ENCODE peak calls at places on chromosomes 7 and 10, in four cellular contexts. R is tibial artery, Z is astrocyte, S is IMR-90. J is an unnamed sample.

GRCh38 chr10:9009505-9009904 is 955.0 kb downstream of the GATA3 start:
- DNase-seq in R (no peak), Z (peak), S (no peak), J (no peak)

GRCh38 chr7:40717242-40717641 is 582.4 kb downstream of the SUGCT start:
- DNase-seq in S (peak), Z (peak), R (peak), J (peak)

GRCh38 chr7:19249281-19249680 is 104.1 kb upstream of the FERD3L start:
- DNase-seq in S (no peak), R (no peak), Z (peak), J (no peak)

GRCh38 chr7:73703985-73704639 is 15.4 kb downstream of the STX1A start:
- DNase-seq in R (no peak), S (peak), Z (no peak), J (peak)

GRCh38 chr7:112182749-112183148 is 23.4 kb downstream of the DOCK4 start:
- DNase-seq in S (no peak), Z (no peak), R (no peak), J (no peak)

GRCh38 chr7:47479821-47480575 is 101.9 kb downstream of the TNS3 start:
- DNase-seq in S (no peak), R (no peak), Z (no peak), J (no peak)

GRCh38 chr7:159207398-159207797 is 62.7 kb upstream of the VIPR2 start:
- DNase-seq in R (no peak), S (no peak), Z (no peak), J (no peak)

GRCh38 chr10:68550747-68551411 is 9.3 kb upstream of the TET1 start:
- DNase-seq in Z (peak), R (peak), S (peak), J (no peak)

GRCh38 chr10:93806882-93807281 is 49.1 kb downstream of the LGI1 start:
- DNase-seq in R (no peak), S (no peak), Z (peak), J (no peak)

GRCh38 chr7:122316467-122317394 is 12.2 kb upstream of the FEZF1 start:
- DNase-seq in R (no peak), Z (no peak), S (no peak), J (no peak)

GRCh38 chr7:39946693-39947092 is 3.4 kb upstream of the CDK13 start:
- DNase-seq in Z (no peak), R (no peak), S (no peak), J (no peak)

GRCh38 chr7:82044497-82045080 is 274.7 kb upstream of the HGF start:
- DNase-seq in S (peak), Z (peak), R (peak), J (no peak)

GRCh38 chr7:29538322-29538874 is 25.2 kb upstream of the PRR15 start:
- DNase-seq in S (no peak), Z (no peak), R (no peak), J (no peak)

GRCh38 chr10:79021948-79022499 is 46.7 kb upstream of the ZMIZ1 start:
- DNase-seq in S (no peak), Z (no peak), R (no peak), J (peak)

GRCh38 chr10:77907900-77908717 is 18.4 kb downstream of the DLG5 start:
- DNase-seq in S (no peak), Z (no peak), R (no peak), J (no peak)

GRCh38 chr10:8361510-8361844 is 307.0 kb downstream of the GATA3 start:
- DNase-seq in Z (no peak), S (no peak), R (no peak), J (no peak)

GRCh38 chr7:84701524-84702306 is 485.1 kb downstream of the SEMA3D start:
- DNase-seq in R (no peak), Z (peak), S (peak), J (no peak)

GRCh38 chr7:151795168-151795754 is 81.7 kb downstream of the PRKAG2 start:
- DNase-seq in S (no peak), Z (no peak), R (no peak), J (no peak)

GRCh38 chr10:71749396-71749795 is 23.9 kb downstream of the VSIR start:
- DNase-seq in S (no peak), Z (no peak), R (no peak), J (no peak)

GRCh38 chr7:75943864-75944263 is 28.9 kb downstream of the POR start:
- DNase-seq in R (no peak), Z (no peak), S (peak), J (no peak)

GRCh38 chr7:80095545-80095944 is 39.1 kb upstream of the GNAI1 start:
- DNase-seq in Z (no peak), S (peak), R (no peak), J (no peak)

GRCh38 chr10:60125928-60126327 is 219.6 kb upstream of the CCDC6 start:
- DNase-seq in S (no peak), Z (no peak), R (no peak), J (no peak)

GRCh38 chr7:90461216-90461615 is 8.2 kb upstream of the PTTG1IP2 start:
- DNase-seq in Z (no peak), R (no peak), S (peak), J (no peak)

GRCh38 chr10:109894516-109894915 is 28.8 kb downstream of the XPNPEP1 start:
- DNase-seq in S (peak), Z (peak), R (peak), J (peak)

GRCh38 chr10:6866757-6867156 is 286.7 kb upstream of the PRKCQ start:
- DNase-seq in Z (no peak), R (no peak), S (no peak), J (no peak)

GRCh38 chr10:15744217-15744865 is 24.6 kb upstream of the ITGA8 start:
- DNase-seq in Z (no peak), R (peak), S (peak), J (no peak)

GRCh38 chr10:57624856-57625592 is 642.7 kb downstream of the IPMK start:
- DNase-seq in R (no peak), Z (no peak), S (no peak), J (no peak)

GRCh38 chr10:61589547-61590243 is 73.0 kb upstream of the CABCOCO1 start:
- DNase-seq in R (no peak), Z (no peak), S (peak), J (no peak)

GRCh38 chr7:84145892-84146291 is 48.7 kb downstream of the SEMA3A start:
- DNase-seq in Z (no peak), R (no peak), S (no peak), J (no peak)

GRCh38 chr10:49512121-49512809 is 26.7 kb downstream of the ERCC6 start:
- DNase-seq in R (no peak), S (peak), Z (peak), J (no peak)

GRCh38 chr7:158829021-158829341 is 328 bp downstream of the ESYT2 start:
- DNase-seq in R (peak), S (peak), Z (peak), J (peak)

GRCh38 chr10:28768227-28768626 is 90.9 kb downstream of the BAMBI start:
- DNase-seq in Z (no peak), S (no peak), R (no peak), J (no peak)
- H3K4me3 ChIP-seq in Z (no peak), S (no peak), R (no peak), J (no peak)

DNA sequence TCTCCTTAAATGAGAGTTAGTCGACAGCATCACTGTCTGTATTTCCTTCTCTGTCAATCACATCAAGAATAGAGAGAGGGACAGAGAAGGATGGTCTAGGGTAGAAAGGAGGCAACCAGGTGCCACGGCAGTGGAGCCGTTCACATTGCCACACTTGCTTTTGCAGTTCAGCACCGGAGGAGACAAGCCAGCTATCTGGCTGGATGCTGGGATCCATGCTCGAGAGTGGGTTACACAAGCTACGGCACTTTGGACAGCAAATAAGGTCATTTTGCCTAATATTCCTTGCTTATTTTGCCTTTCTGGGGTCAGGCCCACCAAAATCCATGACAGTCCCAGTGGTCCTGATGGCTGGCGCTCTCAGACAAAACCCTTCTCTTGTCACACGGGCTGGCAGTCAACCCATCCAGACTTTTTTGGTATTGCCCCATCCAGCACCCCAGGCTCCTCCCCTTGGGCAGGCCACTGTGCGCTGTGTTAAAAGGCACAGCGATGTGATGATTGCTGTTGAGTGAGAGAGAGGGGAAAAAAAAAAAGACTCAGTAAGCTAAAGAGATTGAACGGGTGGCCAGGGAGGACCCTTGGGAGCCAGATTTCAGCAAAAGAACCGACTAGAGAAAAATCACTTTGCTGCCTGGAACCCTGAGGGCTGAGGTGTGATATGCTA is 8.5 kb downstream of the CPA2 start:
- DNase-seq in S (no peak), R (no peak), Z (peak), J (no peak)
- H3K27ac ChIP-seq in S (no peak), R (peak), Z (no peak), J (no peak)

DNA sequence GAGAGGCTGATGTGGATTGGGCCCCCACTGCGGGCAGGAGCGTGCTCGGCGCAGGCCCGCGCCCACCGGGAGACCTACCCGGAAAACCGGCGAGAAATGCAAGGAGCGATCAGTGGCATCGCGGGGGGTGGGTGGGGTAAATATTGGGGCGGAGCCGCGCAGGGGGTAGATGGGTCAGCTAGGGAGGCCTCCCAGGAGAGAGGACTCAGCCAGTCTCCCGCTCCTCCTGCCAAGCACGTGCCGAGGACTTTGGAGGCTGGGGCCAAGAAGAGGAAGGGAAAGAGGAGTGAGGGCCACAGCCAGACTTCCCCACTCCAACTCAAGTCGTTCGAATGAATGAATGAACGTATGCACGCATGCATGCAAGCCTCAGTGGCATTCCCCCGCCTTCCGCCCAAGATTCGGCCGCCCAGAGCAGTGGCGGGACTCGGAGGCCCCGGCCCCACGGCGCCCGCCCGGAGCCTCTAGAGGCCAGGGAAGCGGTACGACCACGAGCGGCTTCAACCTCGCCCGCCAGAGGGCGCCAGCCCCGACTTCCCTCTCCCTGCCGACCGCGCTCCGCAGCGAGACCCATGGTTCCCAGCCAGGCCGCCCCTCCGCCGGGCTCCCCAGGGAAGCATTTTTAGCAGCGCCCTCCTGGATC is 3.6 kb downstream of the NPM3 start:
- DNase-seq in Z (peak), R (peak), S (peak), J (peak)
- H3K4me3 ChIP-seq in Z (peak), R (peak), S (no peak), J (peak)

DNA sequence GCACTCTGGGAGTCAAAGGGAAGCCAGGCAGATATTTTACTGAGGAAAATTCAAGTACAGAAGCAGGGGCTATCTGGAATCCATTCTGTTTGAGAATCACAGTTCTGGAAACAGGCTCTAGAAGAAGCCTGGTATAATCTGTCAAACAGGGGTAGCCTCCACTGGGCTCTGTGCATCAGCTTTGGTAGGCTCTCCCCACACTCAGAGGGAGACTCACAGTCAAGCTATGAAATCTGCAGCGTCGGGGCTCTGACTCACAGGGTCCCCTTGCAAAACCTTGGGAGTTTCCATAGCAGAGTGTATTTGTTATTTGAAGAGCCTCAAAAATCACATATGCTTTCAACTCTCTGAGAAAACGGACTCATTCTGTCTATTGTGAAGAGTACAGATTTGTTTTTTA is 591.1 kb upstream of the MGMT start:
- DNase-seq in Z (no peak), R (peak), S (no peak), J (no peak)
- H3K27ac ChIP-seq in Z (no peak), R (no peak), S (no peak), J (no peak)

GRCh38 chr7:155764432-155764798 is 47.8 kb downstream of the SHH start:
- DNase-seq in S (no peak), R (no peak), Z (no peak), J (no peak)
- H3K4me3 ChIP-seq in S (no peak), R (no peak), Z (no peak), J (no peak)

GRCh38 chr7:43626695-43627094 is 43.8 kb downstream of the STK17A start:
- DNase-seq in S (no peak), R (no peak), Z (no peak), J (no peak)
- H3K27ac ChIP-seq in S (no peak), R (peak), Z (no peak), J (no peak)

GRCh38 chr7:94295805-94296204 is 98.9 kb upstream of the COL1A2 start:
- DNase-seq in S (peak), R (no peak), Z (peak), J (no peak)
- H3K4me3 ChIP-seq in S (peak), R (peak), Z (no peak), J (peak)

GRCh38 chr10:119362122-119362521 is 154.8 kb downstream of the GRK5 start:
- DNase-seq in S (no peak), Z (no peak), R (no peak), J (no peak)

GRCh38 chr10:119359025-119359424 is 151.7 kb downstream of the GRK5 start:
- DNase-seq in R (no peak), Z (no peak), S (no peak), J (no peak)

GRCh38 chr10:119358567-119358966 is 151.2 kb downstream of the GRK5 start:
- DNase-seq in S (no peak), R (no peak), Z (no peak), J (no peak)

GRCh38 chr10:119361037-119361436 is 153.7 kb downstream of the GRK5 start:
- DNase-seq in R (no peak), Z (no peak), S (no peak), J (no peak)

DNA sequence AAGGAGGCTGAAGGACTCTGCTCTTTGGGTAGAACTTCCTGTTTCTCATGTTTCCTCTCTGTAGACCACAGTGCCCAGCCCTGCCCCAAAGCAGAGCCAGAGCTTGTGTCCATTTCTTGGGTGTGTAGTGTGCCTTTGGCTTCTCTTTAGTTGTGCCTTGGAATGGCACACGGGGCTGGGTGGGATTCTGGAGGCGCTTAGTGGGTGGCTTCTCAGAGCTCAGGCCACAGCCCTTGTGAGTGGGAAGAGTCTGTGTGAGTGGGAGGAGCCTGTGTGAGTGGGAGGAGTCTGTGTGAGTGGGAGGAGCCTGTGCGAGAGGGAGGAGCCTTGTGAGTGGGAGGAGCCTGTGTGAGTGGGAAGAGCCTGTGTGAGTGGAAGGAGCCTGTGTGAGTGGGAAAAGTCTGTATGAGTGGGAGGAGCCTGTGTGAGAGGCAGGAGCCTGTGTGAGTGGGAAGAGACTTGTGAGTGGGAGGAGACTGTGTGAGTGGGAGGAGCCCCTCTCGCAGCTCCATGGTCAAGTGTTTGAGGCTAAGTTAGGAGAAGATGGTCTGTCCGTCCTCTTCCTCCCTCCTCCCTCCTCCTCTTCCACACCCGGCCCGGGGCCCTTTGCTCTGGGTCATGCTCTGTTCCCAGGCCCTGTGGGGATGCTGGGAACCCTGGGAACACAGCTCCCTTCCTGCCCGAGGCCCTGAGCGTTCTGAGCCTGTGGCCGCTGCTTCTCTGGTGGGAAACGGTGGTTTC is 153.0 kb downstream of the GRK5 start:
- DNase-seq in Z (no peak), S (no peak), R (no peak), J (no peak)
- H3K27ac ChIP-seq in Z (no peak), S (no peak), R (no peak), J (no peak)

GRCh38 chr10:73207883-73208282 is 39.2 kb downstream of the DNAJC9 start:
- DNase-seq in Z (no peak), R (peak), S (no peak), J (no peak)
- H3K4me3 ChIP-seq in Z (no peak), R (no peak), S (no peak), J (no peak)